ENCODE peak calls at places on chromosome 1, in seven cellular contexts. C, T, D, W, I, K and J are unnamed samples.

GRCh38 chr1:46065405-46065804 is 67.0 kb downstream of the PIK3R3 start:
- DNase-seq in C (no peak), W (no peak), K (no peak), I (no peak), D (peak), T (no peak), J (no peak)

GRCh38 chr1:39980555-39981313 is 25.8 kb downstream of the MFSD2A start:
- DNase-seq in I (no peak), W (no peak), C (no peak), D (no peak), T (no peak), K (no peak), J (no peak)

GRCh38 chr1:217747156-217747769 is 116.1 kb downstream of the SPATA17 start:
- DNase-seq in D (peak), K (no peak), C (no peak), I (peak), T (no peak), W (peak), J (no peak)

GRCh38 chr1:178075323-178075722 is 18.6 kb upstream of the RASAL2 start:
- DNase-seq in W (no peak), D (no peak), K (no peak), I (no peak), T (no peak), C (no peak), J (no peak)

GRCh38 chr1:53369761-53370160 is 41.9 kb upstream of the LRP8 start:
- DNase-seq in T (no peak), K (no peak), W (no peak), C (no peak), D (no peak), I (no peak), J (no peak)

GRCh38 chr1:50526431-50526830 is 103.2 kb upstream of the DMRTA2 start:
- DNase-seq in K (no peak), T (no peak), I (peak), C (no peak), W (no peak), D (no peak), J (no peak)

GRCh38 chr1:25831569-25832196 is 11.9 kb downstream of the MTFR1L start:
- DNase-seq in I (no peak), T (no peak), C (no peak), D (no peak), K (no peak), W (no peak), J (no peak)

GRCh38 chr1:183870351-183871077 is 65.6 kb downstream of the RGL1 start:
- DNase-seq in T (peak), W (peak), C (peak), D (no peak), I (peak), K (peak), J (no peak)

DNA sequence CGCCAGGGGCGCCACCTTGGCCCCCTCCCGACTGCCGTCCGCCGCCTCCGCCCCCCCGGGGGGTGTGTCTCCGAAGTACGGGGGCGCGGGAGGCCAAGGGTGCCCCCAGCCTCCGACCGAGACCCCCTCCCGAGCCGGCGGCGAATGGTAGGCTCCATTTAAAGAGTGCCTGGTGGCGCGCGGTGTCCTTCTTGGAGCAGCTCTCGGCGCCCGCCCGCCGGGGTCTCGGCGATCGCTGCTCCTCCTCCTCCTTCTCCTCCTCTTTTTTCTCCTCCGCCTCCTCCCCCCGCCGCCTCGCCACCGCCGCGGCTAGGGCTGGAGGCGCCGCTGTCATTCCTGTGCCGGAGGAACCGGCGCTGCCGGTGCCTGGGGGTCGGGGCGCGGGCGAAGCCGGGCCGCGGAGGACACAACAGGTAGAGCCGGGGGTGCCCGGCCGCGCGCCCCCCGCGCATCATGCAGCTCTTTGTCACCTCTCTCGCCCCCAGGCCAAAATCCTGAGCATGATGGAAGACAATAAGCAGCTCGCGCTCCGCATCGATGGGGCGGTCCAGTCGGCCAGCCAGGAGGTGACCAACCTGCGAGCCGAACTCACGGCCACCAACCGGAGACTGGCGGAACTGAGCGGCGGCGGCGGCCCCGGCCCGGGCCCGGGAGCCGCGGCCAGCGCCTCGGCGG is at the start of gene KAZN:
- DNase-seq in W (no peak), T (peak), D (no peak), K (no peak), C (no peak), I (no peak), J (peak)
- H3K27ac ChIP-seq in W (no peak), T (peak), D (no peak), K (no peak), C (peak), I (no peak), J (peak)

GRCh38 chr1:109385417-109385816 is 12.3 kb downstream of the SORT1 start:
- DNase-seq in K (peak), C (peak), W (no peak), I (no peak), T (no peak), D (no peak), J (peak)
- H3K27ac ChIP-seq in K (peak), C (peak), W (no peak), I (no peak), T (peak), D (no peak), J (peak)

DNA sequence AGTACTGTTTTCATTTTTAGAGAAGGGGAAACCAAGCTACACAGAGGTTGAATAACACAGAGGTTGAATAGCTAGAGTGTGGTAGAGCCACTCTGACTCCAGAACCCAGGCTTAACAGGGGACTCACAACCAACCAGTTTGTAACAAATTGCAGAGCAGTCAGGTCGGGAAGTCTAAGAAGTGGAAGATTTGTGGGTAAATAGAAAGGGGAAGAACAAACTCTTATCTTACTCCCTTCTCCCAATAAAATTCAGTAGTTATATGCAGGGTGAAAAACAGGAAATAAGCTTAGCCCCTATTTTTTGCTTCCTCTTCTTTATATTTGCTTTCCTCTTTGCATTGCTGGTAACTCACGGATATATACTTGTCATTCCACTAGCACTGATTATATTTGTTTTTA is 23.2 kb downstream of the CDC42 start:
- DNase-seq in K (no peak), W (no peak), D (no peak), C (no peak), I (no peak), T (no peak), J (no peak)
- H3K27ac ChIP-seq in K (no peak), W (no peak), D (no peak), C (no peak), I (no peak), T (no peak), J (no peak)

GRCh38 chr1:158176399-158176798 is 4.3 kb upstream of the CD1D start:
- DNase-seq in W (no peak), D (no peak), I (no peak), T (no peak), K (no peak), C (no peak), J (no peak)

GRCh38 chr1:158181577-158181922 is 855 bp downstream of the CD1D start:
- DNase-seq in D (no peak), C (no peak), T (no peak), I (no peak), K (no peak), W (no peak), J (no peak)

GRCh38 chr1:158179301-158180041 is 1.2 kb upstream of the CD1D start:
- DNase-seq in D (no peak), K (no peak), C (no peak), W (no peak), I (no peak), T (no peak), J (no peak)

GRCh38 chr1:158180741-158181576 is at the start of gene CD1D:
- DNase-seq in W (no peak), C (no peak), T (peak), D (no peak), I (no peak), K (peak), J (no peak)

GRCh38 chr1:158177705-158178450 is 2.8 kb upstream of the CD1D start:
- DNase-seq in C (peak), T (peak), K (peak), D (peak), W (peak), I (peak), J (peak)
- H3K27ac ChIP-seq in C (no peak), T (peak), K (no peak), D (no peak), W (no peak), I (no peak), J (no peak)